ENCODE peak calls at places on chromosomes 7 and 10, in nine cellular contexts. One of them, this sample, is unnamed.

GRCh38 chr10:110758898-110759297 is 112.8 kb upstream of the PDCD4 start:
- DNase-seq in fibroblast of the aortic adventitia: peak
- DNase-seq in H9: no peak
- DNase-seq in cardiac muscle cell: peak
- DNase-seq in astrocyte of the spinal cord: peak
- DNase-seq in Kasumi-1: no peak
- DNase-seq in kidney: no peak
- DNase-seq in stimulated activated CD4-positive, alpha-beta T cell treated with anti-CD3 and anti-CD28 coated beads, Interleukin-15, amount 100 ng/mL, for 24 hours: no peak
- DNase-seq in fibroblast of pulmonary artery: peak
- DNase-seq in this sample: peak

GRCh38 chr7:159141660-159142059 is 3.0 kb downstream of the VIPR2 start:
- DNase-seq in Kasumi-1: no peak
- DNase-seq in fibroblast of pulmonary artery: no peak
- DNase-seq in fibroblast of the aortic adventitia: no peak
- DNase-seq in cardiac muscle cell: no peak
- DNase-seq in stimulated activated CD4-positive, alpha-beta T cell treated with anti-CD3 and anti-CD28 coated beads, Interleukin-15, amount 100 ng/mL, for 24 hours: no peak
- DNase-seq in kidney: no peak
- DNase-seq in H9: peak
- DNase-seq in astrocyte of the spinal cord: no peak
- DNase-seq in this sample: no peak

GRCh38 chr10:124474502-124475070 is 13.0 kb downstream of the LHPP start:
- DNase-seq in fibroblast of pulmonary artery: no peak
- DNase-seq in H9: no peak
- DNase-seq in Kasumi-1: no peak
- DNase-seq in kidney: no peak
- DNase-seq in cardiac muscle cell: no peak
- DNase-seq in stimulated activated CD4-positive, alpha-beta T cell treated with anti-CD3 and anti-CD28 coated beads, Interleukin-15, amount 100 ng/mL, for 24 hours: no peak
- DNase-seq in astrocyte of the spinal cord: no peak
- DNase-seq in fibroblast of the aortic adventitia: no peak
- DNase-seq in this sample: no peak

GRCh38 chr7:2106506-2106905 is 126.2 kb downstream of the MAD1L1 start:
- DNase-seq in H9: no peak
- DNase-seq in kidney: no peak
- DNase-seq in astrocyte of the spinal cord: no peak
- DNase-seq in stimulated activated CD4-positive, alpha-beta T cell treated with anti-CD3 and anti-CD28 coated beads, Interleukin-15, amount 100 ng/mL, for 24 hours: no peak
- DNase-seq in fibroblast of pulmonary artery: no peak
- DNase-seq in fibroblast of the aortic adventitia: no peak
- DNase-seq in cardiac muscle cell: no peak
- DNase-seq in Kasumi-1: no peak
- DNase-seq in this sample: no peak

GRCh38 chr7:91941450-91941849 is 788 bp downstream of the AKAP9 start:
- DNase-seq in H9: peak
- DNase-seq in kidney: no peak
- DNase-seq in Kasumi-1: peak
- DNase-seq in astrocyte of the spinal cord: peak
- DNase-seq in stimulated activated CD4-positive, alpha-beta T cell treated with anti-CD3 and anti-CD28 coated beads, Interleukin-15, amount 100 ng/mL, for 24 hours: peak
- DNase-seq in cardiac muscle cell: peak
- DNase-seq in fibroblast of pulmonary artery: peak
- DNase-seq in fibroblast of the aortic adventitia: peak
- DNase-seq in this sample: no peak

GRCh38 chr7:73569042-73569608 is 9.3 kb downstream of the TBL2 start:
- DNase-seq in stimulated activated CD4-positive, alpha-beta T cell treated with anti-CD3 and anti-CD28 coated beads, Interleukin-15, amount 100 ng/mL, for 24 hours: no peak
- DNase-seq in Kasumi-1: no peak
- DNase-seq in H9: no peak
- DNase-seq in cardiac muscle cell: no peak
- DNase-seq in fibroblast of pulmonary artery: no peak
- DNase-seq in fibroblast of the aortic adventitia: no peak
- DNase-seq in kidney: no peak
- DNase-seq in astrocyte of the spinal cord: no peak
- DNase-seq in this sample: no peak

GRCh38 chr10:110355181-110355831 is 50.6 kb upstream of the SMNDC1 start:
- DNase-seq in astrocyte of the spinal cord: no peak
- DNase-seq in H9: no peak
- DNase-seq in fibroblast of the aortic adventitia: no peak
- DNase-seq in Kasumi-1: no peak
- DNase-seq in stimulated activated CD4-positive, alpha-beta T cell treated with anti-CD3 and anti-CD28 coated beads, Interleukin-15, amount 100 ng/mL, for 24 hours: peak
- DNase-seq in kidney: no peak
- DNase-seq in cardiac muscle cell: no peak
- DNase-seq in fibroblast of pulmonary artery: no peak
- DNase-seq in this sample: no peak

GRCh38 chr7:74203956-74204615 is 5.7 kb upstream of the LAT2 start:
- DNase-seq in stimulated activated CD4-positive, alpha-beta T cell treated with anti-CD3 and anti-CD28 coated beads, Interleukin-15, amount 100 ng/mL, for 24 hours: no peak
- DNase-seq in astrocyte of the spinal cord: no peak
- DNase-seq in fibroblast of the aortic adventitia: no peak
- DNase-seq in H9: no peak
- DNase-seq in fibroblast of pulmonary artery: no peak
- DNase-seq in kidney: no peak
- DNase-seq in cardiac muscle cell: no peak
- DNase-seq in Kasumi-1: no peak
- DNase-seq in this sample: no peak

GRCh38 chr10:106226831-106227230 is 937.7 kb downstream of the SORCS1 start:
- DNase-seq in stimulated activated CD4-positive, alpha-beta T cell treated with anti-CD3 and anti-CD28 coated beads, Interleukin-15, amount 100 ng/mL, for 24 hours: no peak
- DNase-seq in kidney: no peak
- DNase-seq in H9: no peak
- DNase-seq in fibroblast of the aortic adventitia: no peak
- DNase-seq in cardiac muscle cell: no peak
- DNase-seq in fibroblast of pulmonary artery: no peak
- DNase-seq in astrocyte of the spinal cord: no peak
- DNase-seq in Kasumi-1: no peak
- DNase-seq in this sample: no peak

GRCh38 chr7:31939076-31939475 is 131.1 kb downstream of the PDE1C start:
- DNase-seq in astrocyte of the spinal cord: no peak
- DNase-seq in H9: no peak
- DNase-seq in fibroblast of the aortic adventitia: no peak
- DNase-seq in stimulated activated CD4-positive, alpha-beta T cell treated with anti-CD3 and anti-CD28 coated beads, Interleukin-15, amount 100 ng/mL, for 24 hours: no peak
- DNase-seq in kidney: no peak
- DNase-seq in fibroblast of pulmonary artery: no peak
- DNase-seq in cardiac muscle cell: no peak
- DNase-seq in Kasumi-1: no peak
- DNase-seq in this sample: no peak

GRCh38 chr7:30284298-30285066 is at the start of gene ZNRF2:
- DNase-seq in kidney: peak
- DNase-seq in Kasumi-1: peak
- DNase-seq in cardiac muscle cell: peak
- DNase-seq in stimulated activated CD4-positive, alpha-beta T cell treated with anti-CD3 and anti-CD28 coated beads, Interleukin-15, amount 100 ng/mL, for 24 hours: peak
- DNase-seq in H9: peak
- DNase-seq in astrocyte of the spinal cord: peak
- DNase-seq in fibroblast of the aortic adventitia: peak
- DNase-seq in fibroblast of pulmonary artery: peak
- DNase-seq in this sample: peak

GRCh38 chr10:75191821-75192568 is 18.6 kb upstream of the VDAC2 start:
- DNase-seq in astrocyte of the spinal cord: peak
- DNase-seq in cardiac muscle cell: peak
- DNase-seq in kidney: peak
- DNase-seq in fibroblast of the aortic adventitia: peak
- DNase-seq in stimulated activated CD4-positive, alpha-beta T cell treated with anti-CD3 and anti-CD28 coated beads, Interleukin-15, amount 100 ng/mL, for 24 hours: no peak
- DNase-seq in Kasumi-1: no peak
- DNase-seq in H9: no peak
- DNase-seq in fibroblast of pulmonary artery: peak
- DNase-seq in this sample: peak

GRCh38 chr10:6141296-6142151 is 52.7 kb downstream of the RBM17 start:
- DNase-seq in kidney: peak
- DNase-seq in astrocyte of the spinal cord: peak
- DNase-seq in H9: no peak
- DNase-seq in cardiac muscle cell: peak
- DNase-seq in stimulated activated CD4-positive, alpha-beta T cell treated with anti-CD3 and anti-CD28 coated beads, Interleukin-15, amount 100 ng/mL, for 24 hours: peak
- DNase-seq in fibroblast of pulmonary artery: peak
- DNase-seq in fibroblast of the aortic adventitia: peak
- DNase-seq in Kasumi-1: no peak
- DNase-seq in this sample: peak

GRCh38 chr7:151248191-151249033 is at the start of gene SMARCD3:
- DNase-seq in Kasumi-1: no peak
- DNase-seq in fibroblast of the aortic adventitia: peak
- DNase-seq in stimulated activated CD4-positive, alpha-beta T cell treated with anti-CD3 and anti-CD28 coated beads, Interleukin-15, amount 100 ng/mL, for 24 hours: peak
- DNase-seq in cardiac muscle cell: peak
- DNase-seq in fibroblast of pulmonary artery: peak
- DNase-seq in H9: peak
- DNase-seq in astrocyte of the spinal cord: peak
- DNase-seq in kidney: peak
- DNase-seq in this sample: no peak

GRCh38 chr10:119761106-119761505 is 35.3 kb downstream of the INPP5F start:
- DNase-seq in Kasumi-1: no peak
- DNase-seq in H9: no peak
- DNase-seq in stimulated activated CD4-positive, alpha-beta T cell treated with anti-CD3 and anti-CD28 coated beads, Interleukin-15, amount 100 ng/mL, for 24 hours: no peak
- DNase-seq in kidney: no peak
- DNase-seq in fibroblast of pulmonary artery: peak
- DNase-seq in fibroblast of the aortic adventitia: peak
- DNase-seq in astrocyte of the spinal cord: peak
- DNase-seq in cardiac muscle cell: peak
- DNase-seq in this sample: peak

GRCh38 chr7:52973126-52973525 is 62.3 kb upstream of the POM121L12 start:
- DNase-seq in kidney: no peak
- DNase-seq in Kasumi-1: no peak
- DNase-seq in astrocyte of the spinal cord: no peak
- DNase-seq in fibroblast of pulmonary artery: no peak
- DNase-seq in fibroblast of the aortic adventitia: no peak
- DNase-seq in H9: no peak
- DNase-seq in cardiac muscle cell: no peak
- DNase-seq in stimulated activated CD4-positive, alpha-beta T cell treated with anti-CD3 and anti-CD28 coated beads, Interleukin-15, amount 100 ng/mL, for 24 hours: no peak
- DNase-seq in this sample: no peak

GRCh38 chr7:23106491-23106800 is 861 bp downstream of the KLHL7 start:
- DNase-seq in kidney: no peak
- DNase-seq in stimulated activated CD4-positive, alpha-beta T cell treated with anti-CD3 and anti-CD28 coated beads, Interleukin-15, amount 100 ng/mL, for 24 hours: peak
- DNase-seq in cardiac muscle cell: no peak
- DNase-seq in fibroblast of pulmonary artery: no peak
- DNase-seq in Kasumi-1: no peak
- DNase-seq in H9: no peak
- DNase-seq in astrocyte of the spinal cord: no peak
- DNase-seq in fibroblast of the aortic adventitia: peak
- DNase-seq in this sample: no peak

GRCh38 chr10:110834622-110835219 is 37.0 kb upstream of the PDCD4 start:
- DNase-seq in stimulated activated CD4-positive, alpha-beta T cell treated with anti-CD3 and anti-CD28 coated beads, Interleukin-15, amount 100 ng/mL, for 24 hours: no peak
- DNase-seq in cardiac muscle cell: peak
- DNase-seq in kidney: no peak
- DNase-seq in fibroblast of pulmonary artery: peak
- DNase-seq in H9: peak
- DNase-seq in Kasumi-1: peak
- DNase-seq in astrocyte of the spinal cord: peak
- DNase-seq in fibroblast of the aortic adventitia: peak
- DNase-seq in this sample: no peak

GRCh38 chr7:129435414-129435829 is 1.2 kb downstream of the STRIP2 start:
- DNase-seq in stimulated activated CD4-positive, alpha-beta T cell treated with anti-CD3 and anti-CD28 coated beads, Interleukin-15, amount 100 ng/mL, for 24 hours: no peak
- DNase-seq in H9: no peak
- DNase-seq in cardiac muscle cell: no peak
- DNase-seq in fibroblast of pulmonary artery: no peak
- DNase-seq in Kasumi-1: no peak
- DNase-seq in fibroblast of the aortic adventitia: no peak
- DNase-seq in astrocyte of the spinal cord: no peak
- DNase-seq in kidney: no peak
- DNase-seq in this sample: no peak

GRCh38 chr10:119189811-119190282 is 11.2 kb upstream of the PRDX3 start:
- DNase-seq in stimulated activated CD4-positive, alpha-beta T cell treated with anti-CD3 and anti-CD28 coated beads, Interleukin-15, amount 100 ng/mL, for 24 hours: no peak
- DNase-seq in H9: no peak
- DNase-seq in cardiac muscle cell: peak
- DNase-seq in astrocyte of the spinal cord: peak
- DNase-seq in Kasumi-1: no peak
- DNase-seq in fibroblast of the aortic adventitia: peak
- DNase-seq in kidney: no peak
- DNase-seq in fibroblast of pulmonary artery: peak
- DNase-seq in this sample: no peak

GRCh38 chr10:132449051-132449825 is 52.2 kb downstream of the PWWP2B start:
- DNase-seq in cardiac muscle cell: no peak
- DNase-seq in fibroblast of pulmonary artery: no peak
- DNase-seq in astrocyte of the spinal cord: no peak
- DNase-seq in stimulated activated CD4-positive, alpha-beta T cell treated with anti-CD3 and anti-CD28 coated beads, Interleukin-15, amount 100 ng/mL, for 24 hours: no peak
- DNase-seq in H9: no peak
- DNase-seq in fibroblast of the aortic adventitia: peak
- DNase-seq in kidney: peak
- DNase-seq in Kasumi-1: peak
- DNase-seq in this sample: no peak

GRCh38 chr10:122044713-122045112 is 55.8 kb downstream of the TACC2 start:
- DNase-seq in fibroblast of pulmonary artery: peak
- DNase-seq in fibroblast of the aortic adventitia: peak
- DNase-seq in H9: no peak
- DNase-seq in stimulated activated CD4-positive, alpha-beta T cell treated with anti-CD3 and anti-CD28 coated beads, Interleukin-15, amount 100 ng/mL, for 24 hours: no peak
- DNase-seq in cardiac muscle cell: peak
- DNase-seq in Kasumi-1: no peak
- DNase-seq in astrocyte of the spinal cord: peak
- DNase-seq in kidney: no peak
- DNase-seq in this sample: no peak

GRCh38 chr7:54542920-54543539 is 855 bp downstream of the VSTM2A start:
- DNase-seq in astrocyte of the spinal cord: peak
- DNase-seq in H9: peak
- DNase-seq in kidney: no peak
- DNase-seq in stimulated activated CD4-positive, alpha-beta T cell treated with anti-CD3 and anti-CD28 coated beads, Interleukin-15, amount 100 ng/mL, for 24 hours: no peak
- DNase-seq in cardiac muscle cell: peak
- DNase-seq in fibroblast of the aortic adventitia: peak
- DNase-seq in fibroblast of pulmonary artery: peak
- DNase-seq in Kasumi-1: no peak
- DNase-seq in this sample: peak

GRCh38 chr10:102814456-102814871 is 22.7 kb downstream of the CYP17A1 start:
- DNase-seq in cardiac muscle cell: peak
- DNase-seq in stimulated activated CD4-positive, alpha-beta T cell treated with anti-CD3 and anti-CD28 coated beads, Interleukin-15, amount 100 ng/mL, for 24 hours: no peak
- DNase-seq in astrocyte of the spinal cord: peak
- DNase-seq in fibroblast of the aortic adventitia: peak
- DNase-seq in kidney: peak
- DNase-seq in fibroblast of pulmonary artery: peak
- DNase-seq in Kasumi-1: no peak
- DNase-seq in H9: no peak
- DNase-seq in this sample: no peak

GRCh38 chr7:33093266-33093665 is 15.9 kb downstream of the RP9 start:
- DNase-seq in H9: no peak
- DNase-seq in Kasumi-1: no peak
- DNase-seq in cardiac muscle cell: no peak
- DNase-seq in stimulated activated CD4-positive, alpha-beta T cell treated with anti-CD3 and anti-CD28 coated beads, Interleukin-15, amount 100 ng/mL, for 24 hours: no peak
- DNase-seq in kidney: no peak
- DNase-seq in fibroblast of the aortic adventitia: peak
- DNase-seq in astrocyte of the spinal cord: no peak
- DNase-seq in fibroblast of pulmonary artery: no peak
- DNase-seq in this sample: no peak

GRCh38 chr7:115851291-115851690 is 179.3 kb downstream of the TFEC start:
- DNase-seq in Kasumi-1: peak
- DNase-seq in fibroblast of the aortic adventitia: peak
- DNase-seq in astrocyte of the spinal cord: peak
- DNase-seq in kidney: no peak
- DNase-seq in cardiac muscle cell: peak
- DNase-seq in stimulated activated CD4-positive, alpha-beta T cell treated with anti-CD3 and anti-CD28 coated beads, Interleukin-15, amount 100 ng/mL, for 24 hours: no peak
- DNase-seq in fibroblast of pulmonary artery: peak
- DNase-seq in H9: no peak
- DNase-seq in this sample: peak

GRCh38 chr10:120600871-120601644 is 144.0 kb downstream of the PLPP4 start:
- DNase-seq in fibroblast of the aortic adventitia: peak
- DNase-seq in Kasumi-1: no peak
- DNase-seq in fibroblast of pulmonary artery: peak
- DNase-seq in stimulated activated CD4-positive, alpha-beta T cell treated with anti-CD3 and anti-CD28 coated beads, Interleukin-15, amount 100 ng/mL, for 24 hours: peak
- DNase-seq in cardiac muscle cell: no peak
- DNase-seq in kidney: no peak
- DNase-seq in astrocyte of the spinal cord: peak
- DNase-seq in H9: peak
- DNase-seq in this sample: no peak

GRCh38 chr10:122149607-122150505 is 121.2 kb upstream of the BTBD16 start:
- DNase-seq in Kasumi-1: no peak
- DNase-seq in stimulated activated CD4-positive, alpha-beta T cell treated with anti-CD3 and anti-CD28 coated beads, Interleukin-15, amount 100 ng/mL, for 24 hours: no peak
- DNase-seq in H9: no peak
- DNase-seq in kidney: no peak
- DNase-seq in fibroblast of the aortic adventitia: peak
- DNase-seq in cardiac muscle cell: no peak
- DNase-seq in fibroblast of pulmonary artery: peak
- DNase-seq in astrocyte of the spinal cord: no peak
- DNase-seq in this sample: no peak

GRCh38 chr10:89183571-89183970 is 23.5 kb downstream of the CH25H start:
- DNase-seq in fibroblast of pulmonary artery: no peak
- DNase-seq in kidney: no peak
- DNase-seq in astrocyte of the spinal cord: peak
- DNase-seq in Kasumi-1: no peak
- DNase-seq in H9: no peak
- DNase-seq in cardiac muscle cell: no peak
- DNase-seq in stimulated activated CD4-positive, alpha-beta T cell treated with anti-CD3 and anti-CD28 coated beads, Interleukin-15, amount 100 ng/mL, for 24 hours: no peak
- DNase-seq in fibroblast of the aortic adventitia: peak
- DNase-seq in this sample: no peak

GRCh38 chr10:73340121-73340520 is 18.5 kb downstream of the CFAP70 start:
- DNase-seq in H9: no peak
- DNase-seq in fibroblast of the aortic adventitia: no peak
- DNase-seq in cardiac muscle cell: no peak
- DNase-seq in astrocyte of the spinal cord: no peak
- DNase-seq in Kasumi-1: no peak
- DNase-seq in stimulated activated CD4-positive, alpha-beta T cell treated with anti-CD3 and anti-CD28 coated beads, Interleukin-15, amount 100 ng/mL, for 24 hours: no peak
- DNase-seq in fibroblast of pulmonary artery: no peak
- DNase-seq in kidney: no peak
- DNase-seq in this sample: no peak

This sample was measured in HFF-Myc.